ENCODE peak calls at places on chromosomes 4 and X, in ten cellular contexts. Q is GOT3; W is cerebellum; P is choroid plexus epithelial cell; M is naive thymus-derived CD8-positive, alpha-beta T cell; I is AG04450; T is RPMI8226; R is AG04449; U is activated CD8-positive, alpha-beta memory T cell treated with anti-CD3 and anti-CD28 coated beads, Interleukin-2, amount 50 U/mL, for 48 hours; L is WERI-Rb-1. B is an unnamed sample.

GRCh38 chr4:77801260-77801608 is 17.9 kb downstream of the CNOT6L start:
- DNase-seq in T (no peak), L (no peak), R (no peak), P (no peak), M (no peak), I (no peak), W (no peak), U (no peak), Q (no peak), B (peak)

GRCh38 chr4:41644288-41644914 is 104.1 kb downstream of the PHOX2B start:
- DNase-seq in T (no peak), P (peak), M (no peak), I (no peak), W (peak), R (no peak), L (peak), Q (no peak), U (peak), B (no peak)

GRCh38 chr4:40540801-40541200 is 88.9 kb downstream of the RBM47 start:
- DNase-seq in M (no peak), Q (no peak), R (no peak), W (no peak), U (no peak), T (no peak), L (no peak), P (peak), I (no peak), B (no peak)

GRCh38 chr4:142278663-142279062 is 567.4 kb downstream of the INPP4B start:
- DNase-seq in U (no peak), Q (no peak), T (peak), W (no peak), R (no peak), P (no peak), L (no peak), M (no peak), I (no peak), B (no peak)

GRCh38 chrX:39534949-39535348 is 562.8 kb downstream of the BCOR start:
- DNase-seq in Q (no peak), W (no peak), T (no peak), M (no peak), U (no peak), P (no peak), I (no peak), L (no peak), R (no peak), B (no peak)

GRCh38 chrX:22952011-22952410 is 47.7 kb upstream of the DDX53 start:
- DNase-seq in R (no peak), Q (no peak), I (no peak), T (peak), W (no peak), P (peak), U (no peak), M (no peak), L (no peak), B (no peak)

GRCh38 chr4:186192068-186192751 is 843 bp downstream of the CYP4V2 start:
- DNase-seq in U (peak), T (peak), W (peak), Q (no peak), I (no peak), R (no peak), M (no peak), P (peak), L (peak), B (no peak)

GRCh38 chr4:139768366-139768765 is 102.7 kb downstream of the MGST2 start:
- DNase-seq in R (no peak), W (no peak), U (no peak), M (no peak), T (no peak), I (no peak), P (no peak), L (no peak), Q (no peak), B (no peak)

GRCh38 chr4:185296665-185297460 is 87.5 kb downstream of the SNX25 start:
- DNase-seq in L (no peak), Q (no peak), U (no peak), I (no peak), P (no peak), M (no peak), T (no peak), W (no peak), R (no peak), B (no peak)

GRCh38 chr4:10161146-10161545 is 44.5 kb upstream of the WDR1 start:
- DNase-seq in M (no peak), P (peak), T (no peak), U (no peak), Q (no peak), W (no peak), L (no peak), R (no peak), I (no peak), B (no peak)

GRCh38 chrX:56382278-56382677 is 150.1 kb downstream of the KLF8 start:
- DNase-seq in U (no peak), W (no peak), I (no peak), R (no peak), T (no peak), M (no peak), Q (no peak), L (no peak), P (no peak), B (peak)

GRCh38 chr4:24234288-24234848 is 344.5 kb upstream of the PPARGC1A start:
- DNase-seq in M (no peak), W (no peak), R (no peak), T (no peak), U (no peak), Q (no peak), P (no peak), L (no peak), I (no peak), B (no peak)

GRCh38 chr4:59968796-59969195 is 1231.3 kb upstream of the ADGRL3 start:
- DNase-seq in W (no peak), R (no peak), I (no peak), Q (no peak), P (no peak), M (no peak), L (no peak), T (no peak), U (no peak), B (no peak)

GRCh38 chrX:131987252-131987651 is 35.9 kb upstream of the STK26 start:
- DNase-seq in U (no peak), W (no peak), M (peak), L (no peak), I (no peak), T (peak), Q (no peak), P (no peak), R (no peak), B (peak)

GRCh38 chrX:20742106-20742505 is 475.4 kb upstream of the RPS6KA3 start:
- DNase-seq in Q (no peak), R (no peak), W (peak), I (no peak), U (no peak), L (no peak), P (no peak), M (no peak), T (no peak), B (no peak)

GRCh38 chrX:39516399-39516798 is 581.4 kb downstream of the BCOR start:
- DNase-seq in L (peak), T (no peak), U (no peak), R (no peak), P (no peak), Q (no peak), W (no peak), I (no peak), M (no peak), B (no peak)

GRCh38 chr4:16843831-16844508 is 54.5 kb downstream of the LDB2 start:
- DNase-seq in R (peak), I (peak), U (no peak), L (no peak), T (no peak), Q (no peak), P (peak), M (no peak), W (no peak), B (no peak)

GRCh38 chr4:52368895-52369294 is 290.2 kb downstream of the USP46 start:
- DNase-seq in P (no peak), L (no peak), T (no peak), U (no peak), M (no peak), R (no peak), W (no peak), I (no peak), Q (no peak), B (no peak)

GRCh38 chrX:317424-318067 is 1.1 kb downstream of the GTPBP6 start:
- DNase-seq in U (no peak), L (no peak), R (peak), T (no peak), Q (no peak), M (peak), P (no peak), I (peak), W (no peak), B (no peak)

GRCh38 chr4:54588404-54588803 is 69.4 kb upstream of the KIT start:
- DNase-seq in W (no peak), R (no peak), T (no peak), Q (no peak), U (no peak), I (no peak), P (peak), L (no peak), M (no peak), B (no peak)

GRCh38 chr4:184387351-184387750 is 87.0 kb downstream of the IRF2 start:
- DNase-seq in R (no peak), M (no peak), P (no peak), L (no peak), U (no peak), T (no peak), I (no peak), Q (no peak), W (no peak), B (no peak)

GRCh38 chr4:170741856-170742255 is 652.1 kb upstream of the AADAT start:
- DNase-seq in P (no peak), U (no peak), T (no peak), M (no peak), I (no peak), Q (no peak), R (no peak), W (no peak), L (no peak), B (no peak)

GRCh38 chr4:77203380-77204197 is 46.6 kb downstream of the CCNG2 start:
- DNase-seq in L (peak), Q (no peak), W (peak), I (peak), R (peak), T (peak), M (peak), P (peak), U (peak), B (peak)

GRCh38 chr4:89754531-89754930 is 82.4 kb downstream of the SNCA start:
- DNase-seq in M (no peak), P (no peak), I (no peak), U (no peak), W (no peak), L (no peak), Q (no peak), T (no peak), R (no peak), B (no peak)

GRCh38 chrX:154468217-154468616 is 10.1 kb downstream of the PLXNA3 start:
- DNase-seq in T (no peak), L (no peak), R (no peak), W (no peak), U (no peak), M (no peak), P (no peak), Q (no peak), I (no peak), B (no peak)

GRCh38 chr4:147772459-147772969 is 40.6 kb downstream of the ARHGAP10 start:
- DNase-seq in P (peak), T (no peak), W (no peak), R (peak), Q (no peak), I (peak), M (no peak), U (no peak), L (peak), B (no peak)

GRCh38 chr4:13920111-13920875 is 292.8 kb upstream of the BOD1L1 start:
- DNase-seq in L (no peak), Q (no peak), M (no peak), I (no peak), T (no peak), W (no peak), R (no peak), P (peak), U (no peak), B (no peak)

GRCh38 chrX:150100261-150100660 is 162.0 kb upstream of the EOLA2 start:
- DNase-seq in M (no peak), I (no peak), Q (no peak), U (no peak), T (no peak), W (no peak), R (peak), L (no peak), P (peak), B (no peak)

GRCh38 chrX:16566571-16566970 is 83.4 kb upstream of the S100G start:
- DNase-seq in I (no peak), U (no peak), M (no peak), L (no peak), T (no peak), R (no peak), W (no peak), Q (no peak), P (no peak), B (no peak)

GRCh38 chrX:140971385-140971784 is 31.0 kb upstream of the SPANXB1 start:
- DNase-seq in R (no peak), U (no peak), L (no peak), I (no peak), P (no peak), Q (no peak), T (no peak), M (no peak), W (no peak), B (no peak)

GRCh38 chr4:143085644-143086043 is 99.1 kb upstream of the USP38 start:
- DNase-seq in L (no peak), I (no peak), U (no peak), Q (no peak), T (no peak), R (no peak), W (no peak), M (no peak), P (no peak), B (no peak)

GRCh38 chr4:132383571-132384199 is 765.4 kb upstream of the PCDH10 start:
- DNase-seq in R (no peak), U (no peak), M (no peak), Q (no peak), I (no peak), W (no peak), T (no peak), L (no peak), P (peak), B (no peak)

GRCh38 chr4:15735531-15735930 is 32.7 kb downstream of the BST1 start:
- DNase-seq in U (no peak), P (no peak), Q (no peak), L (no peak), W (no peak), I (no peak), M (no peak), R (no peak), T (no peak), B (no peak)

GRCh38 chrX:19195243-19195610 is 73.0 kb upstream of the ADGRG2 start:
- DNase-seq in T (no peak), U (no peak), W (no peak), Q (no peak), R (no peak), L (no peak), I (no peak), P (no peak), M (no peak), B (no peak)

GRCh38 chrX:10833299-10834169 is 213.1 kb upstream of the MID1 start:
- DNase-seq in U (no peak), R (no peak), L (peak), W (no peak), P (peak), T (no peak), I (no peak), Q (peak), M (no peak), B (no peak)

B was measured in CD4-positive, CD25-positive, alpha-beta regulatory T cell.